ENCODE peak calls at places on chromosome 16, in six cellular contexts. I is psoas muscle; J is omental fat pad; X is CD4-positive, alpha-beta T cell; Q is non-pigmented ciliary epithelial cell; R is GM23248. O is an unnamed sample.

GRCh38 chr16:24151482-24151939 is 104.6 kb upstream of the CACNG3 start:
- DNase-seq in I (no peak), J (no peak), X (no peak), Q (no peak), R (no peak), O (no peak)

GRCh38 chr16:13957197-13958078 is 37.5 kb downstream of the ERCC4 start:
- DNase-seq in I (peak), J (peak), X (no peak), Q (peak), R (peak), O (peak)

GRCh38 chr16:18069683-18070082 is 266.9 kb downstream of the NPIPA8 start:
- DNase-seq in I (no peak), J (no peak), X (no peak), Q (no peak), R (no peak), O (no peak)

GRCh38 chr16:52022177-52022576 is 524.8 kb downstream of the TOX3 start:
- DNase-seq in I (no peak), J (no peak), X (no peak), Q (no peak), R (no peak), O (no peak)

GRCh38 chr16:9048302-9048700 is 43.1 kb upstream of the HAPSTR1 start:
- DNase-seq in I (no peak), J (no peak), X (no peak), Q (no peak), R (peak), O (no peak)

GRCh38 chr16:88570691-88571092 is 489 bp downstream of the ZC3H18 start:
- DNase-seq in I (no peak), J (no peak), X (peak), Q (no peak), R (peak), O (no peak)

GRCh38 chr16:17511340-17511739 is 40.6 kb upstream of the XYLT1 start:
- DNase-seq in I (no peak), J (no peak), X (no peak), Q (no peak), R (peak), O (no peak)

GRCh38 chr16:69386596-69386995 is 789 bp upstream of the TERF2 start:
- DNase-seq in I (no peak), J (no peak), X (no peak), Q (no peak), R (no peak), O (no peak)

GRCh38 chr16:6484931-6485330 is 847.7 kb upstream of the RBFOX1 start:
- DNase-seq in I (no peak), J (no peak), X (no peak), Q (no peak), R (no peak), O (no peak)

GRCh38 chr16:22321340-22322001 is 24.3 kb downstream of the POLR3E start:
- DNase-seq in I (peak), J (peak), X (peak), Q (peak), R (peak), O (peak)

GRCh38 chr16:11329080-11329491 is 16.2 kb upstream of the RMI2 start:
- DNase-seq in I (no peak), J (no peak), X (no peak), Q (no peak), R (peak), O (no peak)

GRCh38 chr16:17258077-17258599 is 212.6 kb downstream of the XYLT1 start:
- DNase-seq in I (no peak), J (no peak), X (no peak), Q (no peak), R (no peak), O (no peak)

GRCh38 chr16:30875881-30876791 is 17.7 kb downstream of the BCL7C start:
- DNase-seq in I (no peak), J (no peak), X (no peak), Q (no peak), R (peak), O (peak)

GRCh38 chr16:65069090-65069489 is 52.8 kb downstream of the CDH11 start:
- DNase-seq in I (no peak), J (no peak), X (no peak), Q (peak), R (peak), O (no peak)

GRCh38 chr16:65769055-65769465 is 597.4 kb upstream of the CDH5 start:
- DNase-seq in I (no peak), J (no peak), X (no peak), Q (peak), R (no peak), O (no peak)

GRCh38 chr16:75591001-75591852 is 25.0 kb downstream of the GABARAPL2 start:
- DNase-seq in I (peak), J (no peak), X (no peak), Q (peak), R (peak), O (no peak)

GRCh38 chr16:74297296-74297665 is 667 bp downstream of the PSMD7 start:
- DNase-seq in I (peak), J (peak), X (no peak), Q (no peak), R (peak), O (peak)

GRCh38 chr16:7423436-7423941 is 90.8 kb downstream of the RBFOX1 start:
- DNase-seq in I (no peak), J (no peak), X (no peak), Q (no peak), R (no peak), O (no peak)

GRCh38 chr16:2008009-2008526 is 1.6 kb downstream of the ZNF598 start:
- DNase-seq in I (peak), J (no peak), X (no peak), Q (no peak), R (peak), O (no peak)

GRCh38 chr16:81575307-81575706 is 130.7 kb downstream of the CMIP start:
- DNase-seq in I (no peak), J (no peak), X (no peak), Q (no peak), R (no peak), O (no peak)

GRCh38 chr16:17291289-17291688 is 179.5 kb downstream of the XYLT1 start:
- DNase-seq in I (no peak), J (no peak), X (no peak), Q (no peak), R (no peak), O (no peak)

GRCh38 chr16:28106467-28106866 is 43.0 kb upstream of the GSG1L start:
- DNase-seq in I (no peak), J (no peak), X (no peak), Q (no peak), R (no peak), O (no peak)

GRCh38 chr16:1169285-1170075 is 16.6 kb downstream of the CACNA1H start:
- DNase-seq in I (no peak), J (no peak), X (no peak), Q (no peak), R (no peak), O (peak)

GRCh38 chr16:56994311-56994710 is 5.0 kb downstream of the NLRC5 start:
- DNase-seq in I (no peak), J (no peak), X (no peak), Q (no peak), R (no peak), O (no peak)

GRCh38 chr16:17340804-17341203 is 130.0 kb downstream of the XYLT1 start:
- DNase-seq in I (no peak), J (no peak), X (no peak), Q (no peak), R (no peak), O (no peak)

GRCh38 chr16:28258571-28258970 is 33.8 kb upstream of the SBK1 start:
- DNase-seq in I (peak), J (no peak), X (no peak), Q (no peak), R (peak), O (peak)

GRCh38 chr16:87740441-87740840 is 25.3 kb downstream of the KLHDC4 start:
- DNase-seq in I (no peak), J (no peak), X (no peak), Q (no peak), R (peak), O (no peak)

GRCh38 chr16:88406096-88407041 is 23.6 kb downstream of the ZNF469 start:
- DNase-seq in I (no peak), J (no peak), X (no peak), Q (no peak), R (peak), O (no peak)

GRCh38 chr16:24700549-24701392 is 28.7 kb upstream of the TNRC6A start:
- DNase-seq in I (peak), J (peak), X (no peak), Q (peak), R (peak), O (no peak)

GRCh38 chr16:10519929-10520868 is 60.2 kb downstream of the EMP2 start:
- DNase-seq in I (no peak), J (no peak), X (no peak), Q (no peak), R (no peak), O (no peak)

GRCh38 chr16:14307623-14308356 is 236.7 kb downstream of the MRTFB start:
- DNase-seq in I (peak), J (no peak), X (no peak), Q (no peak), R (peak), O (no peak)

GRCh38 chr16:81553080-81553813 is 108.6 kb downstream of the CMIP start:
- DNase-seq in I (no peak), J (no peak), X (no peak), Q (no peak), R (peak), O (no peak)

GRCh38 chr16:75965504-75966374 is 239.4 kb upstream of the CPHXL start:
- DNase-seq in I (no peak), J (no peak), X (no peak), Q (no peak), R (no peak), O (no peak)

O was measured in glutamatergic neuron.